ENCODE peak calls at places on chromosomes 2 and 18, in six cellular contexts. I is tibial nerve, W is astrocyte of the spinal cord, D is right lobe of liver, U is psoas muscle, C is fibroblast of the aortic adventitia. F is an unnamed sample.

GRCh38 chr2:10721344-10722251 is at the start of gene ATP6V1C2:
- DNase-seq in D (peak), I (no peak), C (no peak), W (no peak), U (peak), F (peak)

GRCh38 chr2:188610827-188611226 is 319.2 kb downstream of the GULP1 start:
- DNase-seq in C (peak), U (no peak), D (no peak), I (no peak), W (peak), F (no peak)

GRCh38 chr2:174972924-174973323 is 32.3 kb downstream of the CHN1 start:
- DNase-seq in I (no peak), D (no peak), C (peak), W (peak), U (no peak), F (peak)

GRCh38 chr2:236236559-236237450 is 27.4 kb downstream of the ASB18 start:
- DNase-seq in U (no peak), I (no peak), C (no peak), W (no peak), D (no peak), F (no peak)

GRCh38 chr2:207311316-207312005 is 145.7 kb upstream of the KLF7 start:
- DNase-seq in C (peak), I (peak), D (no peak), U (peak), W (peak), F (peak)

GRCh38 chr18:11975721-11976120 is 5.6 kb upstream of the IMPA2 start:
- DNase-seq in I (no peak), W (no peak), D (no peak), C (no peak), U (no peak), F (no peak)

GRCh38 chr2:86241611-86242010 is 42.4 kb downstream of the MRPL35 start:
- DNase-seq in D (no peak), C (no peak), I (no peak), W (no peak), U (no peak), F (no peak)

GRCh38 chr2:23454501-23455120 is 69.6 kb downstream of the KLHL29 start:
- DNase-seq in U (no peak), D (no peak), C (peak), I (no peak), W (no peak), F (no peak)

GRCh38 chr2:147026261-147026660 is 818.6 kb upstream of the ACVR2A start:
- DNase-seq in D (no peak), C (no peak), U (no peak), W (no peak), I (no peak), F (no peak)

GRCh38 chr18:78402966-78403365 is 576.7 kb upstream of the SALL3 start:
- DNase-seq in U (no peak), W (no peak), D (no peak), I (no peak), C (no peak), F (no peak)

GRCh38 chr2:61221819-61222218 is 59.8 kb downstream of the C2orf74 start:
- DNase-seq in D (no peak), C (no peak), I (no peak), U (no peak), W (no peak), F (no peak)

GRCh38 chr2:200257570-200257969 is 48.9 kb upstream of the SPATS2L start:
- DNase-seq in D (no peak), I (no peak), C (no peak), W (no peak), U (no peak), F (no peak)

GRCh38 chr2:195543902-195544894 is 112.8 kb upstream of the SLC39A10 start:
- DNase-seq in D (no peak), I (no peak), U (no peak), C (peak), W (peak), F (no peak)

GRCh38 chr2:121472465-121472993 is 58.2 kb upstream of the RNU4ATAC start:
- DNase-seq in W (no peak), I (no peak), C (peak), U (no peak), D (no peak), F (no peak)

GRCh38 chr2:17849260-17849659 is 29.2 kb upstream of the KCNS3 start:
- DNase-seq in D (no peak), C (no peak), W (no peak), I (no peak), U (no peak), F (no peak)

GRCh38 chr2:201900362-201900761 is 94.0 kb downstream of the CDK15 start:
- DNase-seq in U (no peak), W (peak), D (no peak), C (no peak), I (no peak), F (no peak)

GRCh38 chr2:43043471-43043870 is 182.9 kb downstream of the ZFP36L2 start:
- DNase-seq in C (no peak), D (peak), U (no peak), I (no peak), W (no peak), F (no peak)

GRCh38 chr2:222568866-222569265 is 87.0 kb downstream of the FARSB start:
- DNase-seq in W (peak), C (peak), U (peak), D (no peak), I (peak), F (peak)

GRCh38 chr18:55334875-55335274 is 253.1 kb downstream of the TCF4 start:
- DNase-seq in D (no peak), W (no peak), U (no peak), I (peak), C (no peak), F (no peak)

GRCh38 chr18:79754022-79754761 is 43.5 kb upstream of the KCNG2 start:
- DNase-seq in I (no peak), C (no peak), U (no peak), D (no peak), W (no peak), F (no peak)

GRCh38 chr2:215290980-215291599 is 20.8 kb upstream of the ATIC start:
- DNase-seq in D (no peak), W (no peak), C (peak), U (no peak), I (no peak), F (no peak)

GRCh38 chr2:203122317-203122998 is 107.8 kb downstream of the NBEAL1 start:
- DNase-seq in D (no peak), U (no peak), I (no peak), C (peak), W (no peak), F (peak)

GRCh38 chr2:194723446-194723845 is 933.6 kb upstream of the SLC39A10 start:
- DNase-seq in D (no peak), W (no peak), U (no peak), C (no peak), I (no peak), F (no peak)

GRCh38 chr18:61992923-61993322 is 100.1 kb upstream of the RNF152 start:
- DNase-seq in D (no peak), U (no peak), W (peak), C (peak), I (no peak), F (no peak)

GRCh38 chr2:239736358-239737143 is 288.6 kb downstream of the NDUFA10 start:
- DNase-seq in D (peak), I (no peak), C (no peak), U (no peak), W (no peak), F (no peak)

GRCh38 chr2:80454628-80455027 is 150.1 kb upstream of the LRRTM1 start:
- DNase-seq in U (peak), C (no peak), I (no peak), D (no peak), W (no peak), F (no peak)

GRCh38 chr2:129729646-129730045 is 249.8 kb upstream of the RAB6C start:
- DNase-seq in D (no peak), C (no peak), U (no peak), W (no peak), I (no peak), F (no peak)

GRCh38 chr18:46401486-46402115 is 255.4 kb downstream of the LOXHD1 start:
- DNase-seq in I (no peak), D (no peak), C (no peak), U (no peak), W (no peak), F (no peak)

GRCh38 chr2:63862802-63863201 is 21.1 kb downstream of the UGP2 start:
- DNase-seq in U (no peak), D (no peak), I (no peak), C (peak), W (no peak), F (no peak)

GRCh38 chr2:20852139-20852538 is 29.2 kb upstream of the LDAH start:
- DNase-seq in C (no peak), W (no peak), U (no peak), D (no peak), I (no peak), F (no peak)

GRCh38 chr2:190534310-190535118 is at the start of gene NEMP2:
- DNase-seq in C (peak), W (peak), I (peak), D (peak), U (peak), F (peak)

GRCh38 chr2:141317986-141318385 is 812.8 kb downstream of the LRP1B start:
- DNase-seq in I (no peak), C (peak), D (no peak), U (no peak), W (peak), F (no peak)

GRCh38 chr2:240157147-240157470 is 16.7 kb upstream of the OTOS start:
- DNase-seq in W (no peak), I (no peak), C (no peak), U (peak), D (peak), F (no peak)

GRCh38 chr2:84971799-84972790 is 1.1 kb downstream of the KCMF1 start:
- DNase-seq in D (peak), W (peak), C (peak), I (no peak), U (peak), F (peak)

GRCh38 chr2:26300234-26300641 is 45.7 kb upstream of the SELENOI start:
- DNase-seq in I (peak), W (peak), C (peak), U (no peak), D (no peak), F (peak)

GRCh38 chr2:202632682-202633081 is 2.1 kb upstream of the FAM117B start:
- DNase-seq in D (no peak), C (peak), U (peak), W (peak), I (peak), F (no peak)

GRCh38 chr2:214896287-214896686 is 86.8 kb upstream of the BARD1 start:
- DNase-seq in D (no peak), C (no peak), W (no peak), U (no peak), I (no peak), F (no peak)

DNA sequence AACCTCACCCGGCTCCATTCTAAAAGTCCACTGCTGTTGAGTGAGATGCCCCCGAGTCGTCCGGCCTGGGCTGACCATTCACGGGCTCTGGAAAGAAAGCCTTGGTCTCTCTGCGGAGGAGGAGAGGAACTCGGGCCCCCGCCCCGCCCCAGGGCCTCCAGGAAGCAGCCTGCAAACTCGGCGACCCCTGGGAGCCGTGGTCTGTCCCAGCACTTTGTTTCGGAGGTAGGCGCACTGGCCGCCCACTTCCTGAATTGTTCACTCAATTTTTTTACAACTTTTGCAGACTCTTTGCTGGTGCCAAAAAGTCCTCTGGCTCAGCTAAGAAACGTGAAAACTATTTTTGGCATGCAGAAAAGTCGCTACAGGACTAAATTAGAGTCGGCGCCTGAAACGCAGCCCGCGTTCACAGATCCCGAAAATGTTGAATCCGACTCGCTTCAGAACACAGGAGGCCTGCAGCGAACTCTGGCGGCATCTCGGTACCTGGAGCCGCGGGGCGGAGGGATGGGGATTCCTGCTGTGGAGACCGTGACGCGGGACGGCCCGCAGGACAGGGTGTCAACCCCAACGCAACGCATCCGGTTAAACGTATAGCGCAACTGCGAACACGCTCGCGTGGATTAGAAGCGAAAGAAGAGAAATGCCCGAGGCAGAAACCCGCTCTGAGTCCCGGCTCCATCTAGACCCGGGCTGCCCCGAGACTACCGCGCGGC is 1.5 kb downstream of the PXDN start:
- DNase-seq in U (peak), W (peak), D (peak), C (peak), I (peak), F (peak)
- TF ChIP-seq CTCF in U (peak), W (peak), D (peak), C (peak), I (peak), F (peak)

DNA sequence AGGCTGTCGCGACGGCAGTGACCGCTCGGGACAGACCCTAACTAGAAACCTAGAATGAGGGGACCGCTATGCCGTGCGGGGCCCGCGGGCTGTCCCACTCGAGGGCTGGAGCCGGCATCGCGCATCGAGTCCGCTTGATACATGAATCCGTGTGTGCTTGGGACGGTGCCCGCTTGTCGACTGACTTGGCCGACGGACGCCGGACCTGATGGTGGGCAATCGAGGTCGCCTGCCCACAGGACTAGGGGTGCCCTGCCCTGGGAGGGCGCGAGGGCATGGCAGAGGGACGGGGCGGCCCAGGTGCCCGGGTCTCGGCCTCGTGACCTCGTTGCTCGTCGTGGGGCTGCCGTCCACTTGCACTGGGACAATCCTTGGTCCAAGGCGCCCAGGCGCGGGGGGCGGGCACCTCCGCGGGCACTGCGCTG is 688 bp upstream of the PTMA start:
- DNase-seq in D (no peak), U (no peak), W (no peak), C (peak), I (peak), F (peak)
- H3K4me3 ChIP-seq in D (peak), U (peak), W (peak), C (peak), I (peak), F (peak)

GRCh38 chr2:29423267-29423666 is 308.1 kb downstream of the CLIP4 start:
- DNase-seq in U (no peak), C (no peak), I (no peak), D (no peak), W (no peak), F (no peak)
- TF ChIP-seq CTCF in U (no peak), C (no peak), I (no peak), D (no peak), W (no peak), F (no peak)

GRCh38 chr2:88452980-88453582 is 588 bp upstream of the FOXI3 start:
- DNase-seq in W (peak), C (peak), D (no peak), U (no peak), I (no peak), F (peak)
- H3K4me3 ChIP-seq in W (no peak), C (no peak), D (no peak), U (peak), I (no peak), F (peak)

DNA sequence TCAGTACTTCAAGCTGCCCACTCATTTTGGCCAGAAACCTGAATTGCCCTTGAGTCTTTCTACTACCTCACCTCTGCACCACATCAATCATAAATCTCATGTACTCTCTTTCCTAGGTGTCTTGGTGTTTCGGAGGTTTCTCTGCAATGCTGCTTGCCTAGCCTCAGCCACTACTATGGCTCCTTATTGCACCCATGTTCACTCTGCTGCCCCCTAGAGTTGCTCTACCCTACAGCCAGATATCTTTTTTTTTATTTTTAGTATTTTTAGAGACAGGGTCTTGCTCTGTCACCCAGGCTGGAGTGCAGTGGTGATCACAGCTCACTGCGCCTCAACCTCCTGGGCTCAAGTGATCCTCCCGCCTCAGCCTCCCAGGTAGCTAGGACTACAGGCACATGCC is 413.0 kb downstream of the PTPRM start:
- DNase-seq in U (no peak), W (no peak), D (no peak), I (no peak), C (no peak), F (no peak)
- TF ChIP-seq CTCF in U (no peak), W (no peak), D (peak), I (no peak), C (peak), F (no peak)

F was measured in cardiac muscle cell.